ENCODE peak calls at places on chromosomes 16 and 17, in nine cellular contexts. M is cardiac muscle cell, A is aorta, Q is PC-3, W is osteoblast, V is hepatocyte, P is heart left ventricle, D is left ventricle myocardium inferior, K is astrocyte. J is an unnamed sample.

GRCh38 chr16:28592979-28593553 is 3.8 kb downstream of the SULT1A2 start:
- DNase-seq in M (no peak), A (no peak), Q (no peak), W (no peak), V (no peak), P (no peak), D (no peak), K (no peak), J (no peak)

GRCh38 chr17:77696720-77697460 is 261.6 kb upstream of the TNRC6C start:
- DNase-seq in M (no peak), A (peak), Q (no peak), W (peak), V (peak), P (no peak), D (no peak), K (no peak), J (no peak)

GRCh38 chr16:79037429-79038373 is 562.8 kb downstream of the MAF start:
- DNase-seq in M (no peak), A (no peak), Q (no peak), W (no peak), V (no peak), P (peak), D (no peak), K (no peak), J (no peak)

GRCh38 chr16:11257131-11257938 is 1.3 kb upstream of the SOCS1 start:
- DNase-seq in M (peak), A (peak), Q (peak), W (peak), V (peak), P (peak), D (peak), K (peak), J (peak)

GRCh38 chr17:79813826-79814623 is 17.1 kb upstream of the CBX8 start:
- DNase-seq in M (no peak), A (no peak), Q (no peak), W (peak), V (no peak), P (no peak), D (no peak), K (no peak), J (no peak)

GRCh38 chr16:87575027-87575804 is 27.1 kb upstream of the JPH3 start:
- DNase-seq in M (no peak), A (no peak), Q (no peak), W (peak), V (no peak), P (no peak), D (no peak), K (no peak), J (no peak)

GRCh38 chr17:62648247-62648953 is 20.9 kb downstream of the MRC2 start:
- DNase-seq in M (no peak), A (peak), Q (no peak), W (peak), V (no peak), P (no peak), D (peak), K (no peak), J (no peak)

GRCh38 chr17:50488880-50489279 is 10.2 kb downstream of the RSAD1 start:
- DNase-seq in M (no peak), A (peak), Q (no peak), W (no peak), V (no peak), P (no peak), D (no peak), K (no peak), J (no peak)

GRCh38 chr16:62041401-62041800 is 5.2 kb upstream of the CDH8 start:
- DNase-seq in M (peak), A (no peak), Q (peak), W (no peak), V (peak), P (no peak), D (no peak), K (peak), J (no peak)

GRCh38 chr17:36940313-36941264 is 3.3 kb downstream of the LHX1 start:
- DNase-seq in M (no peak), A (no peak), Q (no peak), W (peak), V (no peak), P (no peak), D (no peak), K (no peak), J (no peak)

GRCh38 chr17:36942631-36943125 is 5.4 kb downstream of the LHX1 start:
- DNase-seq in M (no peak), A (no peak), Q (no peak), W (peak), V (peak), P (no peak), D (no peak), K (no peak), J (no peak)

GRCh38 chr17:36943250-36944220 is 5.2 kb upstream of the AATF start:
- DNase-seq in M (no peak), A (no peak), Q (no peak), W (peak), V (peak), P (no peak), D (no peak), K (no peak), J (no peak)

GRCh38 chr17:36941265-36942021 is 4.2 kb downstream of the LHX1 start:
- DNase-seq in M (no peak), A (no peak), Q (no peak), W (peak), V (no peak), P (no peak), D (no peak), K (no peak), J (no peak)

DNA sequence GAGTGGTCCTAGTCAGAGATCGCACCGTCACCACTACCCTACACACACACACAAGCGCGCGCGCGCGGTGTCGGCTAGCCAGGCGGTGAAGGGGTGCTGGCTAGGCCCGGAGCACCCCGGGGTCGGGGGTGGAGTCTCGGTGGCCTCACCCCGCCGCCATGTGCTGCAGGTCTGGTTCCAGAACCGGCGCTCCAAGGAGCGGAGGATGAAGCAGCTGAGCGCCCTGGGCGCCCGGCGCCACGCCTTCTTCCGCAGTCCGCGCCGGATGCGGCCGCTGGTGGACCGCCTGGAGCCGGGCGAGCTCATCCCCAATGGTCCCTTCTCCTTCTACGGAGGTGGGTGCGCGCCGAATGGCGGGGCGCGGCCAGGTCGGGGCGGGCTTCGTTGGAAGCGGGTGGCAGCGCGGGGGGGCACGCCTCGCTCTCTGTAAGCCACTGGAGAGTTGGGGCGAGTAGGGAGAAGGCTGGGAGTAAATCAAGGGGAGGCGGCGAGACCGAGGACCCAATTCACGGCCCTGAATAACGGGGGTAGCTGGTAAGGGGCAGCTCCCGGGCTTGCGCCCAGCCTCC is 4.8 kb downstream of the LHX1 start:
- DNase-seq in M (peak), A (no peak), Q (no peak), W (peak), V (no peak), P (no peak), D (no peak), K (no peak), J (no peak)
- H3K27ac ChIP-seq in M (no peak), A (no peak), Q (no peak), W (no peak), V (no peak), P (no peak), D (no peak), K (no peak), J (no peak)

DNA sequence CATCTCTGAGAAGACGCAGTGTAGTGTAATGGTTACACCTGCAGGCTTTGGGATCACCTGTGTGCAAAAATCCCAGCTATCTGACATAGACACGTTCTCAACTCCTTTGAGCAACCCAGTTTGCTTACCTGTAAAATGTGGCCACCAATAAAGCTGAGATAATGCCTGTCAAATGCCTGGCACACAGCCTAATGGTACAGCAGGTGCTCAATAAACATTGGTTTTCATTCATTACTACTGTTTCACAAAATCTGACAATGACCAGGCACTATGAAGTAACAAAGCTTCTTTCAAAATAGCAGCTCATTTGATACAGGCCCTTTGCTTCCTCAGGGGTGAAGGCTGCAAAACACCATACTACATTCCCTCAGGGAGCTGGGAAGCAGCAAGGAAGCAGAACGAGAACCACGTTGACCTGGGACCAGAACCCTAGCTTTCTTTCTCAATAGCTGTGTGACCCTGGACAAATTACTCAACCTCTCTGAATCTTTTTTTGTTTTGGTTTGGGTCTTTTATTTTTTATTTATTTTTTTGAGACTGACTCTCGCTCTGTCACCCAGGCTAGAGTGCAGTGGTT is 4.8 kb downstream of the PAM16 start:
- DNase-seq in M (no peak), A (no peak), Q (no peak), W (no peak), V (no peak), P (no peak), D (no peak), K (no peak), J (no peak)
- H3K27ac ChIP-seq in M (no peak), A (no peak), Q (no peak), W (no peak), V (peak), P (no peak), D (no peak), K (no peak), J (no peak)

DNA sequence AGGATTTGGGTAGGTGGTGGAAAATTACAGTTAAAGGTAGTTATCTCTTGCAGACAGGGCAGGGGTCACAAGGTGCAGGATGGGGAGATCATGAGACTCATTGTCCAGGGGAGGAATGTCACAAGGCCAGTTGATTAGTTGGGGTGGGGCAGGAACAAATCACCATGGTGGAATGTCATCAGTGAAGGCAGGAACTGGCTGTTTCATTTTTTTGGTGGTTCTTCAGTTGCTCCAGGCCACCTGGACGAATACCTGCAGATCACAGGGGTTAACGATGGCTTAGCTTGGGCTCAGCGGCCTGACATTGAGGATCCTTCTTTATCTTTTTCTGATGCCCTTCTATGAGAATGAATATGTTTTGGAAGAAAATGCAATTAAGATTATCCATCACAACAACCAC is 87.1 kb downstream of the KPNA2 start:
- DNase-seq in M (no peak), A (no peak), Q (no peak), W (no peak), V (no peak), P (no peak), D (no peak), K (no peak), J (no peak)
- H3K27ac ChIP-seq in M (no peak), A (no peak), Q (no peak), W (no peak), V (no peak), P (no peak), D (no peak), K (no peak), J (no peak)

GRCh38 chr17:37041931-37042330 is 93.2 kb downstream of the AATF start:
- DNase-seq in M (no peak), A (no peak), Q (no peak), W (no peak), V (no peak), P (no peak), D (no peak), K (no peak), J (no peak)
- H3K27ac ChIP-seq in M (no peak), A (no peak), Q (no peak), W (no peak), V (no peak), P (no peak), D (no peak), K (no peak), J (no peak)

GRCh38 chr16:57239089-57239488 is 6.0 kb upstream of the ARL2BP start:
- DNase-seq in M (no peak), A (no peak), Q (no peak), W (no peak), V (no peak), P (no peak), D (no peak), K (no peak), J (no peak)
- H3K27ac ChIP-seq in M (no peak), A (no peak), Q (peak), W (no peak), V (no peak), P (no peak), D (no peak), K (no peak), J (no peak)

GRCh38 chr17:39674179-39674578 is 5.9 kb downstream of the PNMT start:
- DNase-seq in M (no peak), A (no peak), Q (no peak), W (no peak), V (no peak), P (no peak), D (no peak), K (no peak), J (no peak)

GRCh38 chr17:39676198-39676819 is 8.1 kb downstream of the PNMT start:
- DNase-seq in M (peak), A (peak), Q (no peak), W (peak), V (no peak), P (peak), D (peak), K (no peak), J (peak)

GRCh38 chr17:39677072-39677471 is 8.8 kb downstream of the PNMT start:
- DNase-seq in M (no peak), A (no peak), Q (no peak), W (peak), V (no peak), P (no peak), D (no peak), K (no peak), J (no peak)

GRCh38 chr17:39674702-39675389 is 6.6 kb downstream of the PNMT start:
- DNase-seq in M (peak), A (peak), Q (peak), W (peak), V (peak), P (peak), D (peak), K (no peak), J (no peak)

DNA sequence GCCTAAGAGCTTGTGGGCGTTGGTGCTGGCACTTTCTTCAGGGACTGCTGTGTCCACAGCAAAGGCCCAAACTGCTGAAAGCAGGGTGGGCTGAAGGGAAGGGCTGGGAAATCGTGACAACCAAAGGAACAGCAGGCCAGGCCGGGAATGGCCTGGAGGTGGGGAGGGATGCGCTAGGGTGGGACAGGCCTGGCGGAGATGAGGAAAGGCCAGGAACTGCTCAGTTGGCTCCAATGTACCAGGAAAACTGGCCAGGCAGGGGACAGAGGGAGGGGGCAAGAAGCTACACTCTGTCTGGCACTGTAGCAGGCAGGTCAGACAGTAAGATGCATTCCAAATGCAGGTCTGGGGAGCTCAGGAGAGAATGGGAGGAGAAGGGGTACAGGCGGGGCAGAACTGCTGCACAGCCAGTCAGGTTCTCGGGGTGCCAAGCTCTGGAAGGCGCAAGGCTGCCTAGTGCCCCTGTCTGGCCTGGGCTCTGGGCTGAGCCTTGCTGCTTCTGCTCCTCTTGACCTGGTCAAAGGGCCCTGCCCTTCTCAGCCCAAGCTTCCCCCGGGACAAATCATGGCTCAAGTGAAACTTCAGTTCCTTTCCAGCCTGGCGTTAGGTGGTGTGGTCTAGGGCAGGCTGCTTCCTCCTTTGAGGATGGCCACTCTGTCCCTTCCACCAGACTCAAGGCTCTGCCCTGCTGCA is 7.3 kb downstream of the PNMT start:
- DNase-seq in M (no peak), A (no peak), Q (no peak), W (no peak), V (no peak), P (no peak), D (no peak), K (no peak), J (no peak)
- H3K27ac ChIP-seq in M (peak), A (peak), Q (no peak), W (no peak), V (peak), P (peak), D (peak), K (no peak), J (peak)

GRCh38 chr16:2777231-2777902 is at the start of gene ELOB:
- DNase-seq in M (peak), A (peak), Q (peak), W (peak), V (peak), P (peak), D (peak), K (peak), J (peak)

GRCh38 chr16:2776500-2777139 is 460 bp downstream of the ELOB start:
- DNase-seq in M (no peak), A (peak), Q (peak), W (peak), V (peak), P (no peak), D (no peak), K (no peak), J (no peak)

GRCh38 chr16:2779151-2779920 is 2.3 kb upstream of the ELOB start:
- DNase-seq in M (no peak), A (peak), Q (no peak), W (peak), V (no peak), P (peak), D (no peak), K (no peak), J (no peak)

GRCh38 chr16:2779978-2780898 is 3.2 kb upstream of the ELOB start:
- DNase-seq in M (no peak), A (peak), Q (no peak), W (no peak), V (no peak), P (peak), D (no peak), K (no peak), J (no peak)

GRCh38 chr16:2778692-2778958 is 1.5 kb upstream of the ELOB start:
- DNase-seq in M (no peak), A (peak), Q (no peak), W (no peak), V (no peak), P (no peak), D (no peak), K (no peak), J (no peak)
- H3K27ac ChIP-seq in M (peak), A (no peak), Q (peak), W (no peak), V (peak), P (peak), D (peak), K (no peak), J (no peak)

GRCh38 chr17:2181206-2181983 is 122.2 kb downstream of the SMG6 start:
- DNase-seq in M (peak), A (peak), Q (no peak), W (peak), V (peak), P (peak), D (peak), K (peak), J (peak)
- H3K27ac ChIP-seq in M (peak), A (peak), Q (no peak), W (peak), V (peak), P (peak), D (peak), K (peak), J (peak)

GRCh38 chr17:56009795-56010715 is 143.2 kb upstream of the ANKFN1 start:
- DNase-seq in M (peak), A (no peak), Q (no peak), W (no peak), V (no peak), P (no peak), D (no peak), K (no peak), J (no peak)
- H3K27ac ChIP-seq in M (no peak), A (no peak), Q (no peak), W (no peak), V (no peak), P (no peak), D (no peak), K (no peak), J (no peak)